ENCODE peak calls at places on chromosome 18, in eight cellular contexts. E, F, T, G, P, L, C and Z are unnamed samples.

GRCh38 chr18:42480521-42480920 is 525.5 kb downstream of the PIK3C3 start:
- DNase-seq in E (no peak), F (no peak), T (no peak), G (no peak), P (no peak), L (no peak), C (no peak), Z (no peak)

GRCh38 chr18:34867520-34867919 is 157.4 kb downstream of the DTNA start:
- DNase-seq in E (no peak), F (no peak), T (peak), G (no peak), P (no peak), L (no peak), C (peak), Z (no peak)

GRCh38 chr18:49690307-49690706 is 123.0 kb downstream of the ACAA2 start:
- DNase-seq in E (peak), F (peak), T (no peak), G (no peak), P (no peak), L (no peak), C (peak), Z (no peak)

GRCh38 chr18:70671889-70672551 is 383.2 kb downstream of the SOCS6 start:
- DNase-seq in E (no peak), F (no peak), T (peak), G (no peak), P (no peak), L (no peak), C (no peak), Z (no peak)

GRCh38 chr18:14900435-14900834 is 152.5 kb downstream of the ANKRD30B start:
- DNase-seq in E (no peak), F (no peak), T (no peak), G (no peak), P (no peak), L (no peak), C (no peak), Z (no peak)

GRCh38 chr18:49621851-49622351 is 60.0 kb downstream of the LIPG start:
- DNase-seq in E (no peak), F (no peak), T (no peak), G (no peak), P (no peak), L (no peak), C (no peak), Z (no peak)

GRCh38 chr18:66226782-66227181 is 377.1 kb downstream of the CDH19 start:
- DNase-seq in E (no peak), F (no peak), T (no peak), G (no peak), P (no peak), L (no peak), C (no peak), Z (no peak)

GRCh38 chr18:42414756-42415454 is 459.9 kb downstream of the PIK3C3 start:
- DNase-seq in E (peak), F (peak), T (no peak), G (no peak), P (no peak), L (no peak), C (no peak), Z (no peak)

GRCh38 chr18:7729858-7730257 is 162.7 kb downstream of the PTPRM start:
- DNase-seq in E (no peak), F (no peak), T (no peak), G (no peak), P (no peak), L (no peak), C (no peak), Z (no peak)

GRCh38 chr18:55031979-55032378 is 72.7 kb upstream of the CCDC68 start:
- DNase-seq in E (no peak), F (no peak), T (no peak), G (no peak), P (no peak), L (no peak), C (no peak), Z (no peak)

GRCh38 chr18:78494204-78494603 is 485.4 kb upstream of the SALL3 start:
- DNase-seq in E (no peak), F (no peak), T (no peak), G (no peak), P (no peak), L (no peak), C (no peak), Z (no peak)
- TF ChIP-seq CTCF in E (no peak), F (no peak), T (no peak), G (no peak), P (no peak), L (no peak), C (no peak), Z (no peak)

DNA sequence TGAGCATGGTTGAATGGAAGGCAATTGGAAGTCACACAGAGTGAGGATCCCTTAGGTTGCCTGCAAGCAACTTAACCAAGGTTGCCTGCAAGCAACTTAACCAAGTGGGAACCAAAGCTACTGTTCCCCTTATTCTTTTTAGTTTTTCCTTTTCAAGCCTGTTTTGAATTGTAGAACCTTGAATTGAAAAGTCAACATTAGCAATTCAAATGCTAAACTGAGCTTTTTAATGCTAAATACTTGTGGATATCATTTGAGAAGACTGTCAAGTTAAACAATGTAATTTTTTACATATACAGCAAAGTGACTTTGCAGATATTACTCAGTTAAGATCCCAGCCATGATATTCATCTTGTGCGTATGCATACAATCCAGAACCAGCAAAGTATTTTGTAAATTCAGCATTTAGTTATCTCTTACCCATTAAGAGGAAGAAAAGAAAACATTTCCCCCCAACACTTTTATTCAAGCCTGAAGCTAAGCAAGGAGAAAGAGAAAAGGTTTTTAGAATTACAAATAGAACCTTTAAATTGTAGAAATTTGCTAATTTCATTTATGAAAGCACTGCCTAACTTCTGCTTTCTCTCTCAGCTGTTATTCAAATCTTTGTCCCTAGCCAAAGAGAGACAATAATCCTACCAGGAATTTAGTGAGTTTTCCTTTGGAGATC is 643.3 kb upstream of the PIK3C3 start:
- DNase-seq in E (no peak), F (no peak), T (no peak), G (no peak), P (no peak), L (no peak), C (no peak), Z (no peak)
- TF ChIP-seq CTCF in E (no peak), F (no peak), T (no peak), G (no peak), P (no peak), L (no peak), C (no peak), Z (no peak)

GRCh38 chr18:75544051-75544481 is 116.6 kb upstream of the SMIM21 start:
- DNase-seq in E (peak), F (no peak), T (no peak), G (no peak), P (no peak), L (no peak), C (no peak), Z (no peak)

GRCh38 chr18:75548353-75548752 is 120.8 kb upstream of the SMIM21 start:
- DNase-seq in E (peak), F (no peak), T (no peak), G (no peak), P (no peak), L (no peak), C (no peak), Z (no peak)

GRCh38 chr18:75545189-75545588 is 117.7 kb upstream of the SMIM21 start:
- DNase-seq in E (no peak), F (no peak), T (no peak), G (no peak), P (no peak), L (no peak), C (no peak), Z (no peak)

GRCh38 chr18:75544496-75544895 is 117.0 kb upstream of the SMIM21 start:
- DNase-seq in E (peak), F (peak), T (no peak), G (no peak), P (no peak), L (no peak), C (no peak), Z (no peak)

GRCh38 chr18:75546964-75547363 is 119.5 kb upstream of the SMIM21 start:
- DNase-seq in E (no peak), F (no peak), T (no peak), G (no peak), P (no peak), L (no peak), C (no peak), Z (no peak)
- TF ChIP-seq CTCF in E (no peak), F (no peak), T (peak), G (no peak), P (no peak), L (no peak), C (no peak), Z (no peak)

GRCh38 chr18:59006461-59007067 is 133.1 kb upstream of the SEC11C start:
- DNase-seq in E (peak), F (peak), T (no peak), G (no peak), P (no peak), L (no peak), C (no peak), Z (no peak)
- TF ChIP-seq CTCF in E (no peak), F (peak), T (no peak), G (no peak), P (no peak), L (no peak), C (no peak), Z (no peak)